ENCODE peak calls at places on chromosomes 7 and 10, in eight cellular contexts. W, I, K, P, B, L, S and N are unnamed samples.

GRCh38 chr10:99698504-99699080 is 33.3 kb downstream of the COX15 start:
- DNase-seq in W (peak), I (no peak), K (no peak), P (no peak), B (peak), L (no peak), S (no peak), N (no peak)

GRCh38 chr7:22378199-22378961 is 21.4 kb upstream of the RAPGEF5 start:
- DNase-seq in W (no peak), I (no peak), K (no peak), P (no peak), B (no peak), L (no peak), S (no peak), N (no peak)

GRCh38 chr10:132460071-132460470 is 63.1 kb downstream of the PWWP2B start:
- DNase-seq in W (no peak), I (peak), K (no peak), P (no peak), B (no peak), L (no peak), S (no peak), N (no peak)

GRCh38 chr7:124784879-124785818 is 19.6 kb upstream of the GPR37 start:
- DNase-seq in W (peak), I (no peak), K (no peak), P (peak), B (peak), L (peak), S (peak), N (no peak)

GRCh38 chr7:66078067-66078466 is 2.4 kb downstream of the ASL start:
- DNase-seq in W (no peak), I (peak), K (no peak), P (no peak), B (no peak), L (no peak), S (no peak), N (no peak)

GRCh38 chr7:158247758-158248487 is 339.7 kb downstream of the PTPRN2 start:
- DNase-seq in W (no peak), I (peak), K (no peak), P (no peak), B (no peak), L (no peak), S (no peak), N (no peak)

GRCh38 chr10:29344073-29344820 is 55.4 kb downstream of the LYZL1 start:
- DNase-seq in W (no peak), I (no peak), K (peak), P (peak), B (peak), L (no peak), S (no peak), N (no peak)

GRCh38 chr7:133705596-133705995 is 421.5 kb upstream of the LRGUK start:
- DNase-seq in W (no peak), I (no peak), K (no peak), P (peak), B (no peak), L (no peak), S (peak), N (peak)

GRCh38 chr7:154699421-154699820 is 303.5 kb downstream of the PAXIP1 start:
- DNase-seq in W (peak), I (no peak), K (no peak), P (no peak), B (no peak), L (no peak), S (no peak), N (no peak)

GRCh38 chr7:157515342-157516041 is 178.7 kb downstream of the DNAJB6 start:
- DNase-seq in W (no peak), I (peak), K (no peak), P (no peak), B (no peak), L (no peak), S (no peak), N (no peak)

GRCh38 chr10:42654419-42654818 is 16.0 kb upstream of the ZNF33B start:
- DNase-seq in W (peak), I (no peak), K (no peak), P (no peak), B (no peak), L (no peak), S (no peak), N (no peak)

GRCh38 chr7:41886257-41886905 is 183.5 kb upstream of the INHBA start:
- DNase-seq in W (no peak), I (no peak), K (peak), P (peak), B (no peak), L (peak), S (no peak), N (no peak)

GRCh38 chr10:18104223-18104872 is 35.9 kb upstream of the CACNB2 start:
- DNase-seq in W (peak), I (no peak), K (peak), P (peak), B (peak), L (no peak), S (peak), N (no peak)

GRCh38 chr7:101169838-101170531 is 4.6 kb upstream of the VGF start:
- DNase-seq in W (peak), I (peak), K (peak), P (peak), B (peak), L (no peak), S (no peak), N (no peak)

GRCh38 chr10:7235376-7235775 is 175.5 kb downstream of the SFMBT2 start:
- DNase-seq in W (no peak), I (no peak), K (no peak), P (no peak), B (no peak), L (no peak), S (no peak), N (no peak)

GRCh38 chr10:71312840-71313789 is 5.9 kb upstream of the SLC29A3 start:
- DNase-seq in W (peak), I (no peak), K (peak), P (no peak), B (no peak), L (peak), S (no peak), N (no peak)

GRCh38 chr10:101566333-101567164 is 21.5 kb downstream of the POLL start:
- DNase-seq in W (no peak), I (no peak), K (no peak), P (no peak), B (peak), L (no peak), S (no peak), N (no peak)

GRCh38 chr10:84360634-84361365 is 32.4 kb downstream of the CCSER2 start:
- DNase-seq in W (no peak), I (no peak), K (no peak), P (no peak), B (peak), L (no peak), S (no peak), N (no peak)

GRCh38 chr7:134278502-134279153 is 38.1 kb downstream of the SLC35B4 start:
- DNase-seq in W (no peak), I (no peak), K (no peak), P (no peak), B (no peak), L (no peak), S (no peak), N (no peak)

GRCh38 chr7:82105463-82105862 is 335.6 kb upstream of the HGF start:
- DNase-seq in W (no peak), I (no peak), K (no peak), P (peak), B (peak), L (peak), S (peak), N (no peak)

GRCh38 chr10:131195552-131196159 is 115.9 kb downstream of the TCERG1L start:
- DNase-seq in W (peak), I (peak), K (no peak), P (no peak), B (no peak), L (no peak), S (no peak), N (no peak)

GRCh38 chr7:143407296-143408246 is 1.1 kb downstream of the EPHA1 start:
- DNase-seq in W (no peak), I (no peak), K (no peak), P (peak), B (no peak), L (no peak), S (no peak), N (no peak)

GRCh38 chr7:151459726-151460473 is 20.0 kb upstream of the CRYGN start:
- DNase-seq in W (peak), I (no peak), K (peak), P (peak), B (peak), L (peak), S (peak), N (peak)
- TF ChIP-seq CTCF in W (no peak), I (no peak), K (peak), P (peak), B (no peak), L (peak), S (no peak), N (peak)

GRCh38 chr10:5095687-5096086 is 1.5 kb downstream of the AKR1C3 start:
- DNase-seq in W (no peak), I (no peak), K (no peak), P (no peak), B (no peak), L (no peak), S (no peak), N (no peak)
- H3K4me3 ChIP-seq in W (no peak), I (peak), K (peak), P (no peak), B (no peak), L (no peak), S (no peak), N (peak)

GRCh38 chr7:3065724-3066143 is 22.1 kb upstream of the CARD11 start:
- DNase-seq in W (peak), I (peak), K (no peak), P (peak), B (no peak), L (no peak), S (peak), N (no peak)
- TF ChIP-seq CTCF in W (peak), I (peak), K (no peak), P (peak), B (peak), L (no peak), S (peak), N (peak)

DNA sequence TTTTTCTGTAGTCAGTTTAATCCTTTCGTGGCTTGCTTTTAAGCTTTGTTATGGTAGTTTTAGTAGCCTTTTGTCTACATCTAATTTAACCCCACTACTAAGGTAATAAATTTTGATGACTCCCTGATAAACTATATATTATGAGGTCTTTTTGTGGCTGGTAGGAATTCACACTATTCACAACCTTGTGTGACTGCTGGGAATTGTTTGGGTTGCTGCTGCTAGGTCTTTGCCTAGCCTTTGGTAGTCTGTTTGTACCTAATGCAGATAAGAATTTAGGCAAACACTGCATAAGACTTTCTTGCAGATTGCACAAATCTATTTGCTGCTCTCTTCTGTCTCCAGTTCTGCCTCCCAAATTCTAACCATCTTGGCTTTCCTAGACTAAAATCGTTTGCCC is 58.3 kb downstream of the SHOC2 start:
- DNase-seq in W (no peak), I (no peak), K (no peak), P (no peak), B (no peak), L (peak), S (no peak), N (no peak)
- H3K4me3 ChIP-seq in W (no peak), I (no peak), K (no peak), P (no peak), B (no peak), L (no peak), S (no peak), N (no peak)

GRCh38 chr7:29946428-29947186 is 43.0 kb downstream of the SCRN1 start:
- DNase-seq in W (peak), I (no peak), K (no peak), P (peak), B (peak), L (no peak), S (no peak), N (no peak)
- TF ChIP-seq CTCF in W (no peak), I (no peak), K (peak), P (peak), B (peak), L (peak), S (peak), N (peak)

GRCh38 chr10:127132434-127132833 is 64.0 kb downstream of the INSYN2A start:
- DNase-seq in W (no peak), I (no peak), K (no peak), P (no peak), B (no peak), L (no peak), S (no peak), N (no peak)

GRCh38 chr10:127133672-127134500 is 62.5 kb downstream of the INSYN2A start:
- DNase-seq in W (no peak), I (no peak), K (no peak), P (no peak), B (no peak), L (no peak), S (no peak), N (no peak)

GRCh38 chr10:127129104-127129503 is 67.3 kb downstream of the INSYN2A start:
- DNase-seq in W (no peak), I (no peak), K (no peak), P (no peak), B (no peak), L (no peak), S (no peak), N (no peak)

GRCh38 chr10:127135844-127136577 is 60.4 kb downstream of the INSYN2A start:
- DNase-seq in W (no peak), I (no peak), K (no peak), P (no peak), B (no peak), L (no peak), S (no peak), N (no peak)

GRCh38 chr10:127133225-127133624 is 63.2 kb downstream of the INSYN2A start:
- DNase-seq in W (no peak), I (no peak), K (no peak), P (no peak), B (no peak), L (no peak), S (no peak), N (no peak)
- H3K4me3 ChIP-seq in W (no peak), I (no peak), K (no peak), P (no peak), B (no peak), L (no peak), S (no peak), N (no peak)

GRCh38 chr10:127498081-127498480 is 51.0 kb upstream of the NPS start:
- DNase-seq in W (no peak), I (no peak), K (no peak), P (no peak), B (no peak), L (no peak), S (no peak), N (no peak)

GRCh38 chr10:127496045-127496444 is 53.1 kb upstream of the NPS start:
- DNase-seq in W (no peak), I (no peak), K (no peak), P (no peak), B (no peak), L (no peak), S (no peak), N (no peak)

DNA sequence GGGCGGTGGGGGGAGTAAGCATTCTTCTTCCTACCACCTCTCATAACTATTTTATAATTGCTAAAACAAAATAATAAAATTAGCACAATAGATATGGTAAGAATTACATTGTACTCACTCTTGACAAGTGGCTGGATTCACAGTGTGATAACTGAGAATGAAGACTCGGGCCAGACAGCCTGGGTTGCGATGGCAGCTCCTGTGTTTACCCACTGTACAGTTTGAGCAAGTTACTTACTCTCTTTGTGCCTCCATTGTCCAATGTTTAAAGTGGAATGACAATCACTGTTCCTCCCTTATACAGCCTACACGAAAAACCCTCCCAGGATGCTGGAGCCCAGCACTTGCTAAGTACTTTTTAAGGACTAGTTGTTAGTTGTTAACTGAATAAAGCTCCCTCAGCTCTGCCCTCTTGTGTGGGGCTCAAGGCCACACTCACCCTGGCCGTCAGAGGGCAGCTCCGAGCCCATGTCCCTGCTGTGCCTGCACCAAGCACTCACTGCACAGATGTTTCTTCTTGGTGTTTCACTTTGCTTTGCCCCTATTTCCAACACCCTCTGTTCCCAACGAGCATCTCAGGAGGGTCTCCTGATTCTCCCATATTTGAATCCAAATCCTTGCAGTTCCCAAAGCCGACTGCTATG is 56.4 kb upstream of the NPS start:
- DNase-seq in W (no peak), I (no peak), K (no peak), P (peak), B (no peak), L (no peak), S (no peak), N (no peak)
- TF ChIP-seq CTCF in W (no peak), I (no peak), K (no peak), P (no peak), B (no peak), L (peak), S (peak), N (peak)

DNA sequence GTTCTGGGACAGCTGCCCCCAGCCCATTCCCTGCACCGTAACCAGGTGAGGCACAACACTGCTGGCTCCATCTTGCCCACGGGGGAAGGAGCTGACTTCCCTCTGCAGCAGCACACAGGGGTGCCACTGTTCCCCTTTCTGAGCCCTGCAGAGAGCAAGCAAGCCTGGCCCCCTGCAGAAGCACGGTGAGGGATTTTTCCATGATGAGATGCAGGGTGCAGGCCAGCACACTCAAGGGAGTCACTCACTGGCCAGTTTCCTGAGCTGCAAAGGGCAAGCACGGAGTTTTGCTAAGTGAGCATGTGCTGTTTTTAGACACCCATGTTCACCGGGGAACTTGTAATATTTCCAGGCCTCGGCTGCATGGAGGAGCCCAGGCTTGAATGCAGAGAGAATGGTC is 176.6 kb downstream of the PIP4K2A start:
- DNase-seq in W (no peak), I (no peak), K (no peak), P (no peak), B (no peak), L (no peak), S (no peak), N (no peak)
- H3K4me3 ChIP-seq in W (no peak), I (no peak), K (no peak), P (no peak), B (no peak), L (no peak), S (no peak), N (no peak)

GRCh38 chr10:33035411-33035810 is 77.4 kb upstream of the ITGB1 start:
- DNase-seq in W (no peak), I (no peak), K (no peak), P (no peak), B (no peak), L (no peak), S (no peak), N (no peak)
- TF ChIP-seq CTCF in W (no peak), I (no peak), K (no peak), P (no peak), B (no peak), L (no peak), S (no peak), N (no peak)

GRCh38 chr10:113272511-113272910 is 280.3 kb upstream of the HABP2 start:
- DNase-seq in W (no peak), I (no peak), K (no peak), P (no peak), B (no peak), L (no peak), S (no peak), N (no peak)
- H3K4me3 ChIP-seq in W (no peak), I (no peak), K (no peak), P (no peak), B (no peak), L (no peak), S (no peak), N (no peak)